ENCODE peak calls at places on chromosomes 1 and 21, in nine cellular contexts. R is choroid plexus epithelial cell; J is T47D; E is prostate gland; A is T-helper 22 cell; T is PC-9; V is activated naive CD4-positive, alpha-beta T cell; X is left ventricle myocardium inferior; K is putamen. F is an unnamed sample.

GRCh38 chr21:35896060-35896459 is 164.3 kb downstream of the SETD4 start:
- DNase-seq in T (no peak), X (no peak), R (no peak), A (no peak), K (no peak), J (no peak), E (no peak), V (no peak), F (no peak)

GRCh38 chr1:9249534-9250335 is 15.2 kb downstream of the H6PD start:
- DNase-seq in J (peak; percentile 23), X (peak; percentile 69), V (no peak), R (peak; percentile 76), T (no peak), A (no peak), K (no peak), E (peak; percentile 44), F (no peak)

GRCh38 chr1:45326627-45327591 is at the start of gene HPDL:
- DNase-seq in T (peak; percentile 47), K (peak; percentile 81), A (peak; percentile 14), V (no peak), R (peak; percentile 59), J (no peak), X (peak; percentile 63), E (peak; percentile 46), F (no peak)

GRCh38 chr1:200437556-200438203 is 27.8 kb upstream of the ZNF281 start:
- DNase-seq in R (peak; percentile 53), V (no peak), K (no peak), J (no peak), A (no peak), T (no peak), E (no peak), X (no peak), F (no peak)

GRCh38 chr1:47859092-47859743 is 138.0 kb downstream of the TRABD2B start:
- DNase-seq in A (no peak), R (peak; percentile 11), T (no peak), X (no peak), V (no peak), E (no peak), J (no peak), K (no peak), F (no peak)

GRCh38 chr1:225480825-225481434 is 53.1 kb upstream of the LBR start:
- DNase-seq in E (no peak), K (no peak), J (peak; percentile 81), A (no peak), R (peak; percentile 55), V (no peak), T (peak; percentile 81), X (no peak), F (no peak)

GRCh38 chr1:162187676-162188075 is 118.2 kb downstream of the NOS1AP start:
- DNase-seq in V (no peak), A (no peak), J (no peak), T (no peak), R (peak; percentile 65), X (no peak), K (no peak), E (no peak), F (no peak)

GRCh38 chr1:58524353-58524945 is 22.1 kb downstream of the OMA1 start:
- DNase-seq in R (peak; percentile 53), T (no peak), K (no peak), E (no peak), A (no peak), J (no peak), X (no peak), V (no peak), F (no peak)

GRCh38 chr1:220950576-220950975 is 71.3 kb downstream of the HLX start:
- DNase-seq in J (no peak), K (no peak), E (no peak), V (no peak), T (no peak), R (no peak), X (no peak), A (no peak), F (no peak)

GRCh38 chr1:21652101-21652936 is 16.8 kb downstream of the RAP1GAP start:
- DNase-seq in A (no peak), J (no peak), R (no peak), T (no peak), X (no peak), K (no peak), V (no peak), E (no peak), F (no peak)

GRCh38 chr1:162056043-162056442 is 13.4 kb upstream of the NOS1AP start:
- DNase-seq in A (no peak), X (peak; percentile 37), R (peak; percentile 87), J (peak; percentile 84), K (peak; percentile 58), E (peak; percentile 66), V (no peak), T (peak; percentile 70), F (no peak)

GRCh38 chr1:41330588-41331545 is 30.4 kb upstream of the FOXO6 start:
- DNase-seq in K (no peak), R (no peak), T (no peak), X (no peak), A (no peak), V (no peak), E (no peak), J (no peak), F (no peak)

GRCh38 chr1:75588779-75589475 is 22.0 kb downstream of the SLC44A5 start:
- DNase-seq in X (no peak), J (peak; percentile 2), A (no peak), K (no peak), E (no peak), T (no peak), V (no peak), R (no peak), F (no peak)

GRCh38 chr1:244450597-244451538 is 841 bp downstream of the ADSS2 start:
- DNase-seq in V (peak; percentile 54), E (peak; percentile 33), R (peak; percentile 88), J (no peak), X (peak; percentile 46), A (peak; percentile 40), T (peak; percentile 55), K (no peak), F (no peak)

GRCh38 chr1:109112056-109112651 is 1.8 kb upstream of the ELAPOR1 start:
- DNase-seq in V (no peak), A (no peak), J (peak; percentile 55), K (peak; percentile 61), R (peak; percentile 57), T (no peak), E (no peak), X (no peak), F (no peak)

GRCh38 chr1:43671193-43671592 is 21.2 kb downstream of the KDM4A start:
- DNase-seq in R (no peak), X (peak; percentile 20), T (no peak), E (no peak), K (no peak), A (no peak), V (no peak), J (no peak), F (no peak)

GRCh38 chr1:244302889-244303609 is 148.7 kb downstream of the ADSS2 start:
- DNase-seq in E (no peak), J (no peak), V (no peak), K (no peak), X (no peak), R (peak; percentile 51), T (peak; percentile 84), A (no peak), F (no peak)

GRCh38 chr1:15336866-15337265 is 72.8 kb upstream of the EFHD2 start:
- DNase-seq in V (no peak), X (peak; percentile 39), A (no peak), J (no peak), T (peak; percentile 30), E (no peak), K (no peak), R (no peak), F (peak; percentile 76)

GRCh38 chr1:184212649-184213314 is 161.3 kb downstream of the TSEN15 start:
- DNase-seq in E (no peak), R (peak; percentile 96), A (no peak), T (peak; percentile 72), V (no peak), K (no peak), X (no peak), J (peak; percentile 80), F (no peak)

GRCh38 chr1:211935448-211935970 is 99.8 kb downstream of the INTS7 start:
- DNase-seq in E (no peak), V (no peak), K (no peak), A (no peak), J (no peak), T (no peak), R (no peak), X (no peak), F (no peak)

GRCh38 chr1:236394016-236394481 is at the start of gene EDARADD:
- DNase-seq in K (no peak), E (no peak), A (no peak), X (no peak), T (no peak), V (no peak), J (peak; percentile 79), R (peak; percentile 38), F (no peak)

GRCh38 chr1:61183471-61184034 is 101.2 kb downstream of the NFIA start:
- DNase-seq in R (peak; percentile 81), K (peak; percentile 74), E (peak; percentile 59), J (peak; percentile 87), X (peak; percentile 26), T (no peak), A (no peak), V (no peak), F (no peak)

GRCh38 chr1:1421147-1421906 is at the start of gene ANKRD65:
- DNase-seq in X (no peak), J (no peak), A (no peak), E (no peak), T (peak; percentile 74), V (no peak), K (no peak), R (no peak), F (no peak)

GRCh38 chr1:109379422-109379821 is 18.3 kb downstream of the SORT1 start:
- DNase-seq in T (no peak), A (no peak), J (no peak), V (no peak), E (no peak), R (peak; percentile 49), X (no peak), K (no peak), F (no peak)